ENCODE peak calls at places on chromosomes 2 and 18, in eight cellular contexts. One of them, this sample, is unnamed.

GRCh38 chr18:36931116-36931515 is 102.2 kb downstream of the KIAA1328 start:
- DNase-seq in mammary epithelial cell: no peak
- DNase-seq in colonic mucosa: no peak
- DNase-seq in Peyer's patch: no peak
- DNase-seq in breast epithelium: no peak
- DNase-seq in cardiac fibroblast: no peak
- DNase-seq in heart left ventricle: no peak
- DNase-seq in HCT116: no peak
- DNase-seq in this sample: no peak

GRCh38 chr2:214322662-214323061 is 88.2 kb upstream of the VWC2L start:
- DNase-seq in mammary epithelial cell: peak
- DNase-seq in colonic mucosa: no peak
- DNase-seq in Peyer's patch: no peak
- DNase-seq in breast epithelium: no peak
- DNase-seq in cardiac fibroblast: no peak
- DNase-seq in heart left ventricle: no peak
- DNase-seq in HCT116: no peak
- DNase-seq in this sample: no peak

GRCh38 chr2:225660262-225661091 is 261.0 kb downstream of the NYAP2 start:
- DNase-seq in mammary epithelial cell: peak
- DNase-seq in colonic mucosa: peak
- DNase-seq in Peyer's patch: peak
- DNase-seq in breast epithelium: peak
- DNase-seq in cardiac fibroblast: peak
- DNase-seq in heart left ventricle: peak
- DNase-seq in HCT116: peak
- DNase-seq in this sample: peak

GRCh38 chr2:201698588-201699226 is at the start of gene MPP4:
- DNase-seq in mammary epithelial cell: peak
- DNase-seq in colonic mucosa: no peak
- DNase-seq in Peyer's patch: no peak
- DNase-seq in breast epithelium: no peak
- DNase-seq in cardiac fibroblast: peak
- DNase-seq in heart left ventricle: no peak
- DNase-seq in HCT116: no peak
- DNase-seq in this sample: peak

GRCh38 chr2:66390811-66391210 is 44.1 kb upstream of the MEIS1 start:
- DNase-seq in mammary epithelial cell: peak
- DNase-seq in colonic mucosa: no peak
- DNase-seq in Peyer's patch: no peak
- DNase-seq in breast epithelium: no peak
- DNase-seq in cardiac fibroblast: no peak
- DNase-seq in heart left ventricle: no peak
- DNase-seq in HCT116: no peak
- DNase-seq in this sample: no peak

GRCh38 chr2:53173126-53173525 is 594.5 kb upstream of the CHAC2 start:
- DNase-seq in mammary epithelial cell: no peak
- DNase-seq in colonic mucosa: no peak
- DNase-seq in Peyer's patch: no peak
- DNase-seq in breast epithelium: no peak
- DNase-seq in cardiac fibroblast: no peak
- DNase-seq in heart left ventricle: no peak
- DNase-seq in HCT116: no peak
- DNase-seq in this sample: no peak

GRCh38 chr18:51151568-51152511 is 45.6 kb downstream of the MEX3C start:
- DNase-seq in mammary epithelial cell: no peak
- DNase-seq in colonic mucosa: no peak
- DNase-seq in Peyer's patch: peak
- DNase-seq in breast epithelium: no peak
- DNase-seq in cardiac fibroblast: no peak
- DNase-seq in heart left ventricle: no peak
- DNase-seq in HCT116: no peak
- DNase-seq in this sample: no peak

GRCh38 chr2:152464853-152465470 is 130.0 kb downstream of the FMNL2 start:
- DNase-seq in mammary epithelial cell: no peak
- DNase-seq in colonic mucosa: no peak
- DNase-seq in Peyer's patch: no peak
- DNase-seq in breast epithelium: no peak
- DNase-seq in cardiac fibroblast: no peak
- DNase-seq in heart left ventricle: no peak
- DNase-seq in HCT116: no peak
- DNase-seq in this sample: no peak

GRCh38 chr2:235021752-235022151 is 69.9 kb downstream of the SH3BP4 start:
- DNase-seq in mammary epithelial cell: peak
- DNase-seq in colonic mucosa: no peak
- DNase-seq in Peyer's patch: no peak
- DNase-seq in breast epithelium: no peak
- DNase-seq in cardiac fibroblast: peak
- DNase-seq in heart left ventricle: no peak
- DNase-seq in HCT116: no peak
- DNase-seq in this sample: no peak

GRCh38 chr2:150674283-150674682 is 186.8 kb upstream of the RND3 start:
- DNase-seq in mammary epithelial cell: no peak
- DNase-seq in colonic mucosa: no peak
- DNase-seq in Peyer's patch: no peak
- DNase-seq in breast epithelium: no peak
- DNase-seq in cardiac fibroblast: no peak
- DNase-seq in heart left ventricle: no peak
- DNase-seq in HCT116: no peak
- DNase-seq in this sample: no peak

GRCh38 chr18:48929951-48930713 is 20.6 kb downstream of the SMAD7 start:
- DNase-seq in mammary epithelial cell: no peak
- DNase-seq in colonic mucosa: peak
- DNase-seq in Peyer's patch: no peak
- DNase-seq in breast epithelium: no peak
- DNase-seq in cardiac fibroblast: peak
- DNase-seq in heart left ventricle: no peak
- DNase-seq in HCT116: no peak
- DNase-seq in this sample: no peak
- TF ChIP-seq CTCF in mammary epithelial cell: no peak
- TF ChIP-seq CTCF in colonic mucosa: no peak
- TF ChIP-seq CTCF in Peyer's patch: no peak
- TF ChIP-seq CTCF in breast epithelium: no peak
- TF ChIP-seq CTCF in cardiac fibroblast: no peak
- TF ChIP-seq CTCF in heart left ventricle: no peak
- TF ChIP-seq CTCF in HCT116: no peak
- TF ChIP-seq CTCF in this sample: no peak

GRCh38 chr18:64416990-64417389 is 268.1 kb upstream of the LINC00305 start:
- DNase-seq in mammary epithelial cell: no peak
- DNase-seq in colonic mucosa: no peak
- DNase-seq in Peyer's patch: no peak
- DNase-seq in breast epithelium: no peak
- DNase-seq in cardiac fibroblast: no peak
- DNase-seq in heart left ventricle: no peak
- DNase-seq in HCT116: no peak
- DNase-seq in this sample: no peak
- H3K4me3 ChIP-seq in mammary epithelial cell: no peak
- H3K4me3 ChIP-seq in colonic mucosa: no peak
- H3K4me3 ChIP-seq in Peyer's patch: no peak
- H3K4me3 ChIP-seq in breast epithelium: no peak
- H3K4me3 ChIP-seq in cardiac fibroblast: no peak
- H3K4me3 ChIP-seq in heart left ventricle: no peak
- H3K4me3 ChIP-seq in HCT116: no peak
- H3K4me3 ChIP-seq in this sample: no peak

GRCh38 chr18:70028084-70028483 is 80.4 kb upstream of the CD226 start:
- DNase-seq in mammary epithelial cell: no peak
- DNase-seq in colonic mucosa: no peak
- DNase-seq in Peyer's patch: no peak
- DNase-seq in breast epithelium: no peak
- DNase-seq in cardiac fibroblast: no peak
- DNase-seq in heart left ventricle: no peak
- DNase-seq in HCT116: no peak
- DNase-seq in this sample: no peak

GRCh38 chr18:70029163-70029562 is 81.5 kb upstream of the CD226 start:
- DNase-seq in mammary epithelial cell: no peak
- DNase-seq in colonic mucosa: no peak
- DNase-seq in Peyer's patch: no peak
- DNase-seq in breast epithelium: no peak
- DNase-seq in cardiac fibroblast: no peak
- DNase-seq in heart left ventricle: no peak
- DNase-seq in HCT116: no peak
- DNase-seq in this sample: no peak

GRCh38 chr18:70030728-70031127 is 83.1 kb upstream of the CD226 start:
- DNase-seq in mammary epithelial cell: no peak
- DNase-seq in colonic mucosa: no peak
- DNase-seq in Peyer's patch: no peak
- DNase-seq in breast epithelium: no peak
- DNase-seq in cardiac fibroblast: no peak
- DNase-seq in heart left ventricle: no peak
- DNase-seq in HCT116: no peak
- DNase-seq in this sample: no peak

GRCh38 chr18:70025580-70025979 is 77.9 kb upstream of the CD226 start:
- DNase-seq in mammary epithelial cell: no peak
- DNase-seq in colonic mucosa: no peak
- DNase-seq in Peyer's patch: no peak
- DNase-seq in breast epithelium: no peak
- DNase-seq in cardiac fibroblast: no peak
- DNase-seq in heart left ventricle: no peak
- DNase-seq in HCT116: no peak
- DNase-seq in this sample: no peak

DNA sequence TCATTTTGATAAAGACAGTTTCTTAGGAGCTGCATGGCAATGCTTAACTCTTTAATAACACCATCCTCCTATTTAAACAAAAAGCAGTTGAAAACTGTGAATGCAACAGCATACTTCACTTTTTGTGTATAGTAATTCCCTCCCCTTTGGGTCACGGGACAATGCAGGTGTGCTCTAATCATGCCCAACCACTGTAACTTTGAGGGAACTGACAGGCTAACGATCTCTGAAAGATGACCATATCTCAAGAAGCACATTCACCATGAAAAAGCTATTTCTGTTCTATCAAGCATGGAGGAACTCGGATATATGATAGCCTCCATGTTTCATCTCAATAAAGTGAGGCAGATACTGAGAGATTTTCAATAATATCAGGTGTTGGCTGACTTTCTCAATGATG is 81.1 kb upstream of the CD226 start:
- DNase-seq in mammary epithelial cell: no peak
- DNase-seq in colonic mucosa: no peak
- DNase-seq in Peyer's patch: no peak
- DNase-seq in breast epithelium: no peak
- DNase-seq in cardiac fibroblast: no peak
- DNase-seq in heart left ventricle: no peak
- DNase-seq in HCT116: no peak
- DNase-seq in this sample: no peak
- TF ChIP-seq CTCF in mammary epithelial cell: no peak
- TF ChIP-seq CTCF in colonic mucosa: no peak
- TF ChIP-seq CTCF in Peyer's patch: no peak
- TF ChIP-seq CTCF in breast epithelium: no peak
- TF ChIP-seq CTCF in cardiac fibroblast: no peak
- TF ChIP-seq CTCF in heart left ventricle: no peak
- TF ChIP-seq CTCF in HCT116: no peak
- TF ChIP-seq CTCF in this sample: no peak

DNA sequence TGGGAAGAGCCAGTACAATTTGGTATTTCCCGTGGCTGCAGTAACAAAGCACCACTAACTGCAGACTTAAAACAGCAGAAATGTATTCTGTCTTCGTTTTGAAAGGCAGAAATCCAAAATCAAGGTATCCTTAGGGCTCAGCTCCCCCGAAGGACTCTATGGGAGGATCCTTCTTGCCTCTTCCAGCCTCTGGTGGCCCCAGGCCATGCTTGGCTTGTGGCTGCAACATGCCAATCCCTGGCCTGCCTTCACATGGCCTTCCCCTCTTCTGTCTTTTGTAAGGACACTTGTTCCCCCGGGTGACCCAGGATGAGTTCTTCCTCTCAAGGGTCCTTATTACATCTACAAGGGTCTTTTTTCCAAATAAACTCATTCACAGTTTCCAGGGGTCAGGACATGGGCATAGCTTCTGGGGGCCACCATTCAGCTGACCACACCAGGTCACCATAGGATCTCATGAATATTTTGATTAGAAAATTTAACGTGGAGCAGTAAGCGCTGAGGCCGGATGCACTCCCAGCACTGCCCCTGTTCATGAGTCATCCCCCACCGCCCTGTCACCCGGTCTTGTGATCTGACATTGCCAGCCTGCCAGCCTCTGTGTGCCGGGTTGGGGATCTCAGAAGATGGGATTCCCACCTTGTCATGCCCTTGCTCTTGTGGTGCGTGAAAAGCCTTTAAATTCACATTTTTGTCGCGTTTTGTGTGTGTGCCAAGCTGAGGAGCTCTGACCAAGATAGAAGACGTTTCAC is 61.2 kb upstream of the B3GNT7 start:
- DNase-seq in mammary epithelial cell: no peak
- DNase-seq in colonic mucosa: no peak
- DNase-seq in Peyer's patch: no peak
- DNase-seq in breast epithelium: no peak
- DNase-seq in cardiac fibroblast: no peak
- DNase-seq in heart left ventricle: no peak
- DNase-seq in HCT116: no peak
- DNase-seq in this sample: no peak
- H3K4me3 ChIP-seq in mammary epithelial cell: no peak
- H3K4me3 ChIP-seq in colonic mucosa: no peak
- H3K4me3 ChIP-seq in Peyer's patch: no peak
- H3K4me3 ChIP-seq in breast epithelium: no peak
- H3K4me3 ChIP-seq in cardiac fibroblast: no peak
- H3K4me3 ChIP-seq in heart left ventricle: no peak
- H3K4me3 ChIP-seq in HCT116: no peak
- H3K4me3 ChIP-seq in this sample: no peak

DNA sequence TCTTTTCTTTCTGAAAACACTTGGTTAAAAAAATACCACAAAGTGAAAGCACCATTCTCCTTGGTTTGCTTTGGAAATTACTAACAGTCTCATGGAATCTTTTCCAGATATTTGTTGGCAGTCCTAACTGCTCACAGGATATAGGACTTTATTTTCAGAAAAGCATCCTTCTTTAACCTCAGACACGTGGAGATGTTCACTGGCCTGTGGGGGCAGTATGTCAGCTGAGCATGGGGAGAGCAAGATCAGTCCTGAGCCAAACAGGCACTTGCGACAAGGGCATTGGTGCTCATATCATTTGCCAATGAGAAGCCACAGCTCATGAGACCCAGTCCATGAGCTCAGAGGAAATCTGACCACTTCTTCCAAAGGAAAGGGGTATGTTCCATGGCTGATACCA is 371.9 kb downstream of the NBAS start:
- DNase-seq in mammary epithelial cell: no peak
- DNase-seq in colonic mucosa: no peak
- DNase-seq in Peyer's patch: no peak
- DNase-seq in breast epithelium: no peak
- DNase-seq in cardiac fibroblast: no peak
- DNase-seq in heart left ventricle: no peak
- DNase-seq in HCT116: no peak
- DNase-seq in this sample: no peak
- TF ChIP-seq CTCF in mammary epithelial cell: no peak
- TF ChIP-seq CTCF in colonic mucosa: no peak
- TF ChIP-seq CTCF in Peyer's patch: no peak
- TF ChIP-seq CTCF in breast epithelium: no peak
- TF ChIP-seq CTCF in cardiac fibroblast: no peak
- TF ChIP-seq CTCF in heart left ventricle: no peak
- TF ChIP-seq CTCF in HCT116: peak
- TF ChIP-seq CTCF in this sample: peak

GRCh38 chr18:31976242-31976641 is 33.3 kb upstream of the TRAPPC8 start:
- DNase-seq in mammary epithelial cell: no peak
- DNase-seq in colonic mucosa: no peak
- DNase-seq in Peyer's patch: no peak
- DNase-seq in breast epithelium: no peak
- DNase-seq in cardiac fibroblast: no peak
- DNase-seq in heart left ventricle: no peak
- DNase-seq in HCT116: no peak
- DNase-seq in this sample: no peak
- H3K4me3 ChIP-seq in mammary epithelial cell: no peak
- H3K4me3 ChIP-seq in colonic mucosa: no peak
- H3K4me3 ChIP-seq in Peyer's patch: no peak
- H3K4me3 ChIP-seq in breast epithelium: no peak
- H3K4me3 ChIP-seq in cardiac fibroblast: no peak
- H3K4me3 ChIP-seq in heart left ventricle: no peak
- H3K4me3 ChIP-seq in HCT116: no peak
- H3K4me3 ChIP-seq in this sample: no peak

This sample was measured in LNCaP clone FGC.